ENCODE peak calls at places on chromosomes 3 and 15, in six cellular contexts. R is Caki2; K is endothelial cell; F is effector CD4-positive, alpha-beta T cell; Q is EH; V is activated CD8-positive, alpha-beta memory T cell treated with anti-CD3 and anti-CD28 coated beads for 1 hour. G is an unnamed sample.

GRCh38 chr3:186517218-186517617 is 27.0 kb downstream of the CRYGS start:
- DNase-seq in R (no peak), K (no peak), V (no peak), Q (no peak), F (no peak), G (no peak)

GRCh38 chr15:77126927-77127326 is 56.0 kb upstream of the TSPAN3 start:
- DNase-seq in K (no peak), Q (no peak), V (no peak), R (no peak), F (no peak), G (no peak)

GRCh38 chr3:150520408-150520807 is 25.9 kb downstream of the SERP1 start:
- DNase-seq in K (no peak), R (no peak), V (no peak), Q (no peak), F (no peak), G (no peak)

GRCh38 chr3:72177075-72178050 is 392.4 kb upstream of the PROK2 start:
- DNase-seq in R (no peak), K (no peak), V (no peak), Q (peak), F (no peak), G (no peak)

GRCh38 chr3:140096037-140096436 is 161.1 kb downstream of the CLSTN2 start:
- DNase-seq in V (no peak), Q (no peak), R (no peak), F (no peak), K (no peak), G (no peak)

GRCh38 chr3:186888569-186888968 is 41.8 kb upstream of the ST6GAL1 start:
- DNase-seq in F (no peak), Q (no peak), V (no peak), K (no peak), R (no peak), G (no peak)

GRCh38 chr15:62454567-62455172 is 289.6 kb upstream of the C2CD4B start:
- DNase-seq in V (no peak), Q (peak), F (no peak), R (no peak), K (no peak), G (no peak)

GRCh38 chr15:33310481-33311311 is at the start of gene RYR3:
- DNase-seq in R (peak), K (peak), F (no peak), V (no peak), Q (peak), G (no peak)

GRCh38 chr15:36428102-36428845 is 151.2 kb upstream of the CDIN1 start:
- DNase-seq in V (no peak), R (peak), F (no peak), K (no peak), Q (peak), G (no peak)

GRCh38 chr3:38528457-38528856 is 32.3 kb downstream of the EXOG start:
- DNase-seq in R (no peak), V (no peak), K (no peak), Q (no peak), F (no peak), G (no peak)

GRCh38 chr15:35023794-35024193 is 35.7 kb upstream of the ZNF770 start:
- DNase-seq in F (no peak), Q (no peak), K (no peak), R (no peak), V (no peak), G (no peak)

GRCh38 chr3:29937185-29937584 is 656.3 kb downstream of the RBMS3 start:
- DNase-seq in K (no peak), F (no peak), V (no peak), R (no peak), Q (peak), G (no peak)

GRCh38 chr3:128854382-128854939 is 25.0 kb upstream of the ACAD9 start:
- DNase-seq in V (no peak), Q (no peak), R (peak), K (no peak), F (no peak), G (no peak)

GRCh38 chr3:130699765-130700164 is 46.9 kb downstream of the PIK3R4 start:
- DNase-seq in R (no peak), F (no peak), V (no peak), Q (peak), K (no peak), G (no peak)

GRCh38 chr3:38805765-38806386 is 10.1 kb downstream of the SCN10A start:
- DNase-seq in V (no peak), K (peak), R (peak), Q (peak), F (no peak), G (no peak)

GRCh38 chr3:64214002-64214696 is 11.1 kb downstream of the PRICKLE2 start:
- DNase-seq in Q (peak), F (no peak), V (no peak), K (no peak), R (no peak), G (no peak)

GRCh38 chr3:52053307-52054304 is 2.8 kb downstream of the DUSP7 start:
- DNase-seq in V (no peak), Q (peak), F (no peak), R (peak), K (peak), G (peak)

GRCh38 chr15:100236981-100237720 is 104.6 kb downstream of the ADAMTS17 start:
- DNase-seq in V (no peak), F (no peak), K (no peak), Q (no peak), R (no peak), G (no peak)

GRCh38 chr15:42090781-42091180 is 3.6 kb downstream of the PLA2G4D start:
- DNase-seq in F (no peak), K (no peak), Q (no peak), V (no peak), R (no peak), G (no peak)

GRCh38 chr3:114078126-114078525 is 21.6 kb downstream of the QTRT2 start:
- DNase-seq in K (no peak), F (no peak), V (no peak), R (no peak), Q (peak), G (no peak)

GRCh38 chr3:64717872-64718613 is 30.2 kb upstream of the ADAMTS9 start:
- DNase-seq in Q (no peak), K (no peak), R (no peak), V (no peak), F (no peak), G (no peak)

GRCh38 chr3:45119824-45120614 is 26.2 kb downstream of the CDCP1 start:
- DNase-seq in V (no peak), F (no peak), R (peak), K (no peak), Q (no peak), G (no peak)

GRCh38 chr3:88810455-88810854 is 297.0 kb upstream of the EPHA3 start:
- DNase-seq in F (no peak), Q (peak), K (no peak), R (no peak), V (no peak), G (no peak)

GRCh38 chr15:90002428-90002844 is 1.3 kb downstream of the ZNF710 start:
- DNase-seq in R (peak), F (no peak), V (no peak), Q (peak), K (no peak), G (peak)

GRCh38 chr3:158659454-158660237 is 12.8 kb downstream of the LXN start:
- DNase-seq in F (peak), Q (peak), R (peak), V (no peak), K (peak), G (peak)

GRCh38 chr3:25354071-25354470 is 74.0 kb upstream of the RARB start:
- DNase-seq in F (no peak), R (no peak), K (no peak), Q (peak), V (no peak), G (no peak)

GRCh38 chr15:85702321-85703230 is 92.1 kb downstream of the KLHL25 start:
- DNase-seq in R (no peak), F (peak), V (no peak), Q (no peak), K (no peak), G (no peak)

GRCh38 chr3:158313344-158313927 is 203.5 kb downstream of the RSRC1 start:
- DNase-seq in K (no peak), Q (peak), V (no peak), R (peak), F (no peak), G (no peak)

G was measured in activated naive CD4-positive, alpha-beta T cell treated with anti-CD3 and anti-CD28 coated beads, Interleukin-2, amount 50 U/mL, for 16 hours.